ENCODE peak calls at places on chromosomes 4 and X, in nine cellular contexts. R is ascending aorta; H is AG04450; V is foreskin keratinocyte; N is cardiac muscle cell; W is small intestine; Z is breast epithelium; G is CD4-positive, CD25-positive, alpha-beta regulatory T cell; C is heart left ventricle. I is an unnamed sample.

GRCh38 chr4:53478671-53479456 is 101.4 kb downstream of the FIP1L1 start:
- DNase-seq in R (no peak), H (peak), V (peak), N (peak), W (no peak), Z (no peak), G (no peak), C (no peak), I (no peak)

GRCh38 chrX:104136241-104137019 is 20.4 kb downstream of the SLC25A53 start:
- DNase-seq in R (peak), H (peak), V (peak), N (peak), W (peak), Z (peak), G (peak), C (peak), I (peak)

GRCh38 chr4:163256680-163257343 is 75.6 kb downstream of the NPY1R start:
- DNase-seq in R (no peak), H (no peak), V (no peak), N (no peak), W (no peak), Z (no peak), G (no peak), C (no peak), I (no peak)

GRCh38 chrX:123920065-123920785 is 41.3 kb upstream of the STAG2 start:
- DNase-seq in R (no peak), H (peak), V (peak), N (peak), W (no peak), Z (no peak), G (no peak), C (no peak), I (peak)

GRCh38 chrX:114051667-114052315 is 532.1 kb upstream of the HTR2C start:
- DNase-seq in R (no peak), H (no peak), V (no peak), N (no peak), W (no peak), Z (no peak), G (no peak), C (no peak), I (no peak)

GRCh38 chr4:158964728-158965124 is 138.2 kb upstream of the RAPGEF2 start:
- DNase-seq in R (no peak), H (no peak), V (no peak), N (no peak), W (no peak), Z (no peak), G (no peak), C (no peak), I (no peak)

GRCh38 chr4:13546855-13547562 is 2.7 kb upstream of the NKX3-2 start:
- DNase-seq in R (no peak), H (no peak), V (peak), N (no peak), W (no peak), Z (no peak), G (no peak), C (no peak), I (no peak)

GRCh38 chr4:173001571-173001970 is 167.0 kb upstream of the GALNT7 start:
- DNase-seq in R (no peak), H (no peak), V (peak), N (peak), W (no peak), Z (no peak), G (no peak), C (no peak), I (no peak)

GRCh38 chrX:11190745-11191510 is 79.8 kb downstream of the HCCS start:
- DNase-seq in R (no peak), H (no peak), V (peak), N (no peak), W (peak), Z (no peak), G (no peak), C (no peak), I (no peak)

GRCh38 chr4:17709760-17710068 is 71.7 kb downstream of the FAM184B start:
- DNase-seq in R (no peak), H (no peak), V (no peak), N (no peak), W (no peak), Z (no peak), G (no peak), C (no peak), I (no peak)

GRCh38 chr4:135741583-135741982 is 1540.0 kb upstream of the PABPC4L start:
- DNase-seq in R (no peak), H (no peak), V (no peak), N (no peak), W (no peak), Z (no peak), G (no peak), C (no peak), I (no peak)

GRCh38 chr4:172142331-172142738 is 329.1 kb downstream of the GALNTL6 start:
- DNase-seq in R (no peak), H (no peak), V (peak), N (peak), W (no peak), Z (no peak), G (no peak), C (no peak), I (no peak)

GRCh38 chrX:65576160-65576559 is 41.6 kb upstream of the LAS1L start:
- DNase-seq in R (no peak), H (no peak), V (no peak), N (no peak), W (no peak), Z (no peak), G (no peak), C (no peak), I (no peak)

GRCh38 chr4:76753814-76754213 is 144.1 kb downstream of the SOWAHB start:
- DNase-seq in R (no peak), H (peak), V (peak), N (peak), W (no peak), Z (no peak), G (no peak), C (no peak), I (no peak)

GRCh38 chr4:86048426-86048825 is 311.4 kb downstream of the MAPK10 start:
- DNase-seq in R (no peak), H (no peak), V (peak), N (no peak), W (no peak), Z (no peak), G (no peak), C (no peak), I (no peak)

GRCh38 chr4:89681219-89681618 is 155.7 kb downstream of the SNCA start:
- DNase-seq in R (no peak), H (no peak), V (peak), N (no peak), W (no peak), Z (no peak), G (no peak), C (no peak), I (no peak)

GRCh38 chrX:23790147-23790497 is 7.1 kb downstream of the SAT1 start:
- DNase-seq in R (no peak), H (no peak), V (no peak), N (no peak), W (peak), Z (no peak), G (no peak), C (no peak), I (no peak)

GRCh38 chr4:110165382-110166285 is 32.8 kb downstream of the ELOVL6 start:
- DNase-seq in R (no peak), H (no peak), V (peak), N (peak), W (peak), Z (no peak), G (peak), C (no peak), I (peak)

GRCh38 chr4:11842620-11843263 is 414.0 kb upstream of the HS3ST1 start:
- DNase-seq in R (no peak), H (no peak), V (no peak), N (no peak), W (peak), Z (no peak), G (no peak), C (no peak), I (no peak)

GRCh38 chrX:134570899-134571298 is 87.4 kb downstream of the PLAC1 start:
- DNase-seq in R (no peak), H (no peak), V (no peak), N (no peak), W (no peak), Z (no peak), G (no peak), C (no peak), I (no peak)

GRCh38 chrX:79270401-79270800 is 96.7 kb downstream of the ITM2A start:
- DNase-seq in R (peak), H (no peak), V (peak), N (peak), W (peak), Z (no peak), G (peak), C (peak), I (peak)

GRCh38 chrX:70132877-70133302 is 357 bp upstream of the IGBP1 start:
- DNase-seq in R (no peak), H (no peak), V (peak), N (no peak), W (peak), Z (no peak), G (no peak), C (no peak), I (no peak)

GRCh38 chr4:135770505-135770904 is 1568.9 kb upstream of the PABPC4L start:
- DNase-seq in R (no peak), H (no peak), V (peak), N (no peak), W (no peak), Z (no peak), G (no peak), C (no peak), I (no peak)

DNA sequence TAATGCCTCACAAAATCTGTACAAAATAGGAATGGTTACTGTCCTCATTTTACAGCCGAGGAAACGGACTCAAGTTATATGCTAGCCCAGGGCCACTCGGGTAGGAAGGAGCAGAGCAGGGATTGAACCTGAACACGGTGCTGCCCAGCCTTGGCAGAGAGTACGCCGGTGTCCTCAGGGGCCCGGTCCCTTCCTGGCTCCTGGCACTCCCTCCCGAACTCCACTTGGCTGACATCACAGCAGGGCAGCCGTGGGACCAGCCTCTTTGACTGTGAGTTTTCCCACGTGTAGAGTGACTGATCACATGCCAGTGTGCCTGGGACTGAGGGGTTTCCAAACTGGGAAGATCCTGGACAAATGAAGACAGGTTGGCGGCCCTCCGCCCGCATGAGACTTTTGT is 23.7 kb downstream of the MAN2B2 start:
- DNase-seq in R (no peak), H (no peak), V (no peak), N (no peak), W (no peak), Z (no peak), G (no peak), C (no peak), I (no peak)
- H3K27ac ChIP-seq in R (no peak), H (no peak), V (no peak), N (no peak), W (no peak), Z (no peak), G (no peak), C (no peak), I (no peak)

GRCh38 chr4:96149911-96150310 is 310.0 kb downstream of the PDHA2 start:
- DNase-seq in R (no peak), H (no peak), V (peak), N (peak), W (no peak), Z (no peak), G (no peak), C (no peak), I (no peak)
- H3K27ac ChIP-seq in R (no peak), H (no peak), V (no peak), N (no peak), W (no peak), Z (no peak), G (no peak), C (no peak), I (no peak)

GRCh38 chr4:40241936-40242590 is 45.2 kb downstream of the RHOH start:
- DNase-seq in R (no peak), H (no peak), V (no peak), N (no peak), W (no peak), Z (no peak), G (peak), C (no peak), I (no peak)
- H3K27ac ChIP-seq in R (no peak), H (no peak), V (no peak), N (no peak), W (no peak), Z (peak), G (peak), C (no peak), I (no peak)

GRCh38 chr4:170004656-170005250 is 21.4 kb downstream of the MFAP3L start:
- DNase-seq in R (no peak), H (no peak), V (no peak), N (no peak), W (no peak), Z (no peak), G (no peak), C (no peak), I (no peak)
- H3K27ac ChIP-seq in R (peak), H (no peak), V (no peak), N (no peak), W (no peak), Z (peak), G (no peak), C (no peak), I (no peak)

GRCh38 chr4:80045831-80046230 is 27.2 kb downstream of the ANTXR2 start:
- DNase-seq in R (no peak), H (peak), V (no peak), N (peak), W (no peak), Z (no peak), G (no peak), C (no peak), I (no peak)

GRCh38 chr4:80037864-80038263 is 35.2 kb downstream of the ANTXR2 start:
- DNase-seq in R (no peak), H (no peak), V (no peak), N (no peak), W (no peak), Z (no peak), G (no peak), C (no peak), I (no peak)

GRCh38 chr4:80042821-80043220 is 30.2 kb downstream of the ANTXR2 start:
- DNase-seq in R (no peak), H (no peak), V (no peak), N (no peak), W (no peak), Z (no peak), G (no peak), C (no peak), I (no peak)

GRCh38 chr4:80049402-80049801 is 23.6 kb downstream of the ANTXR2 start:
- DNase-seq in R (no peak), H (no peak), V (no peak), N (no peak), W (no peak), Z (no peak), G (no peak), C (no peak), I (no peak)

GRCh38 chr4:80043534-80043933 is 29.5 kb downstream of the ANTXR2 start:
- DNase-seq in R (no peak), H (no peak), V (no peak), N (peak), W (no peak), Z (no peak), G (no peak), C (no peak), I (no peak)
- H3K27ac ChIP-seq in R (no peak), H (no peak), V (no peak), N (peak), W (no peak), Z (peak), G (no peak), C (peak), I (no peak)

GRCh38 chr4:93835929-93836328 is 7.4 kb downstream of the ATOH1 start:
- DNase-seq in R (no peak), H (peak), V (no peak), N (no peak), W (no peak), Z (no peak), G (no peak), C (no peak), I (no peak)
- H3K27ac ChIP-seq in R (no peak), H (no peak), V (no peak), N (no peak), W (no peak), Z (no peak), G (no peak), C (no peak), I (no peak)

DNA sequence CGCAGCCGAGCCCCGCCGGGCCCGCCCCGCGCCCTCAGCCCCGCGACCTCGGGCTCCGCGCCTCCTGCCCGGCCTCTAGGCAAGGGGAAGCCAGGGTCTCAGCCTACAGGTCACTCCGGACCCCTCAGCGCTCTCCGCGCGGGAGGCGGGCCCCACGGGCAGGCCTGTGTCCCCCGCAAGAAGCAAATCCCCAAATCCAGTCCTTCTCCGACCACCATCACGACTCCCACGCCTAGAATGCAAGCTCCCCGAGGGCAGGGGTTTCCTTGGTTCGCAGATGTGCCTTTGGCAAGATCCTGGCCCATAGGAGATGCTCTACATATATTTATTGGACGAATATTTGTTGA is 230 bp upstream of the CCDC149 start:
- DNase-seq in R (no peak), H (no peak), V (no peak), N (no peak), W (no peak), Z (no peak), G (no peak), C (no peak), I (no peak)
- H3K27ac ChIP-seq in R (peak), H (peak), V (no peak), N (peak), W (no peak), Z (peak), G (no peak), C (peak), I (peak)

GRCh38 chr4:95255396-95256107 is 293.2 kb downstream of the UNC5C start:
- DNase-seq in R (no peak), H (peak), V (peak), N (peak), W (no peak), Z (no peak), G (no peak), C (peak), I (no peak)
- H3K27ac ChIP-seq in R (no peak), H (no peak), V (no peak), N (no peak), W (no peak), Z (no peak), G (no peak), C (no peak), I (no peak)

DNA sequence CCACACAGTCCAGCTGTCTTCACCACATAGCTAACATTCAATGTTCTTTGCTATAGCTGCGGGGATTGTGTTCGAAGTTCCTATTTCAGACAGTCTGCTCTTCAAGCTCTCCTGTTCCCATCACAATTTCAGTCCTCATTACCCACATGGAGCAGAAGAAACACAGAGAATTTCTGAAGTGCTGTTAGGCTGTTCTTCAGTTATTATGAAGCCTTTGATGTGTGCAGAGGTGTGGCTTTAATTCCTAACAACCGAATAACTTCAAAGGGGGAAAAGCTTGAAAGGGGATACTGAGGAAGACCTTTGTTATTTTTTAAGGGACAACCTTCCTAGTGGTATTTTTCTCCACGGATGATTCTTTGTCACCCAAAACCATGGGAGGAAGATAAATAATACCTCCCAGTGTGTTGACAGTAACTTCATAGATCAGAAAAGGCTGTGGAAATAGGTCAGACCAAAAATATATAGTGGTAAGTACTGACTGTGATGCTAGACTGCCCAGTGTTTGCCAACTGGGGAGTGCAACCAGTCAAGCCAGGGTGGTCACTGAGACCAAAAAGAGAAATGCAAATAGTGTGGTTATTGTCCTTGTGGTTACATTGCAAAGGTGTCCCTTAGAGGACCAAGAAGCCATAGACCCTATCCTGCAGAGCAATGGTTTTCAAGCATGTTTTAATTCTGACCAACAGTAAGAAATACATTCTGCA is 52.1 kb downstream of the PRKG2 start:
- DNase-seq in R (no peak), H (no peak), V (no peak), N (no peak), W (no peak), Z (no peak), G (no peak), C (no peak), I (no peak)
- H3K27ac ChIP-seq in R (no peak), H (no peak), V (no peak), N (no peak), W (no peak), Z (no peak), G (no peak), C (no peak), I (no peak)

I was measured in A549.